ENCODE peak calls at places on chromosome X, in four cellular contexts. Y is NAMALWA, H is fibroblast of lung, G is astrocyte of the hippocampus. U is an unnamed sample.

GRCh38 chrX:9379697-9380551 is 84.9 kb upstream of the TBL1X start:
- DNase-seq in H (peak; percentile 16), Y (no peak), G (peak; percentile 26), U (no peak)

GRCh38 chrX:96685205-96686099 is 810 bp downstream of the DIAPH2 start:
- DNase-seq in H (peak; percentile 56), Y (peak; percentile 60), G (peak; percentile 41), U (peak; percentile 86)

GRCh38 chrX:134528936-134529335 is 69.0 kb downstream of the HPRT1 start:
- DNase-seq in G (no peak), H (no peak), Y (peak; percentile 6), U (no peak)

GRCh38 chrX:48911407-48912182 is at the start of gene SLC35A2:
- DNase-seq in H (peak; percentile 63), G (peak; percentile 86), Y (peak; percentile 83), U (peak; percentile 92)

GRCh38 chrX:12721042-12721441 is 70.2 kb upstream of the PRPS2 start:
- DNase-seq in G (peak; percentile 22), Y (no peak), H (no peak), U (peak; percentile 14)

GRCh38 chrX:100413231-100413630 is 3.2 kb upstream of the PCDH19 start:
- DNase-seq in G (peak; percentile 69), H (peak; percentile 67), Y (peak; percentile 65), U (peak; percentile 74)

GRCh38 chrX:71052721-71053120 is 15.4 kb downstream of the SNX12 start:
- DNase-seq in H (no peak), Y (no peak), G (no peak), U (no peak)

GRCh38 chrX:49041683-49042529 is 1.3 kb downstream of the TFE3 start:
- DNase-seq in Y (peak; percentile 13), G (peak; percentile 45), H (peak; percentile 56), U (peak; percentile 48)

GRCh38 chrX:85698921-85699320 is 319.5 kb upstream of the POF1B start:
- DNase-seq in Y (no peak), H (no peak), G (no peak), U (no peak)

GRCh38 chrX:71366674-71367256 is 608 bp downstream of the TAF1 start:
- DNase-seq in G (peak; percentile 52), H (peak; percentile 27), Y (peak; percentile 24), U (peak; percentile 55)

GRCh38 chrX:138745215-138745614 is 33.7 kb upstream of the FGF13 start:
- DNase-seq in Y (peak; percentile 52), G (peak; percentile 75), H (peak; percentile 64), U (peak; percentile 86)

GRCh38 chrX:70132244-70132643 is 1.0 kb upstream of the IGBP1 start:
- DNase-seq in G (no peak), Y (peak; percentile 39), H (peak; percentile 5), U (peak; percentile 30)

GRCh38 chrX:153608821-153609220 is 9.9 kb upstream of the CCNQ start:
- DNase-seq in G (no peak), Y (no peak), H (peak; percentile 17), U (no peak)

U was measured in KBM-7.